ENCODE peak calls at places on chromosomes 5 and 9, in five cellular contexts. One of them, this sample, is unnamed. For H3K27me3 and H3K36me3, the result is how much of the 10 kb centered on the place peaks cover.

GRCh38 chr5:79418276-79418675 is 95.7 kb downstream of the HOMER1 start:
- DNase-seq in heart right ventricle: no peak
- DNase-seq in SK-N-SH: no peak
- DNase-seq in neural progenitor cell: no peak
- DNase-seq in tibial nerve: no peak
- DNase-seq in this sample: no peak

GRCh38 chr9:87674565-87675299 is 51.2 kb upstream of the CTSL start:
- DNase-seq in heart right ventricle: no peak
- DNase-seq in SK-N-SH: no peak
- DNase-seq in neural progenitor cell: no peak
- DNase-seq in tibial nerve: no peak
- DNase-seq in this sample: no peak

GRCh38 chr9:78054180-78054579 is 22.6 kb upstream of the GNAQ start:
- DNase-seq in heart right ventricle: no peak
- DNase-seq in SK-N-SH: no peak
- DNase-seq in tibial nerve: no peak
- DNase-seq in neural progenitor cell: no peak
- DNase-seq in this sample: no peak

GRCh38 chr9:120891255-120891954 is 14.4 kb upstream of the PHF19 start:
- DNase-seq in neural progenitor cell: no peak
- DNase-seq in tibial nerve: no peak
- DNase-seq in heart right ventricle: no peak
- DNase-seq in SK-N-SH: no peak
- DNase-seq in this sample: no peak

GRCh38 chr5:180339583-180340183 is 13.5 kb downstream of the GFPT2 start:
- DNase-seq in neural progenitor cell: no peak
- DNase-seq in tibial nerve: no peak
- DNase-seq in heart right ventricle: no peak
- DNase-seq in SK-N-SH: no peak
- DNase-seq in this sample: no peak

GRCh38 chr5:169161022-169161680 is 139.8 kb downstream of the SLIT3 start:
- DNase-seq in heart right ventricle: peak
- DNase-seq in neural progenitor cell: peak
- DNase-seq in tibial nerve: peak
- DNase-seq in SK-N-SH: peak
- DNase-seq in this sample: peak

GRCh38 chr9:4141201-4141750 is 158.6 kb downstream of the GLIS3 start:
- DNase-seq in SK-N-SH: no peak
- DNase-seq in heart right ventricle: no peak
- DNase-seq in neural progenitor cell: no peak
- DNase-seq in tibial nerve: no peak
- DNase-seq in this sample: no peak

GRCh38 chr9:108673386-108673785 is 182.4 kb downstream of the ACTL7B start:
- DNase-seq in SK-N-SH: no peak
- DNase-seq in neural progenitor cell: no peak
- DNase-seq in tibial nerve: no peak
- DNase-seq in heart right ventricle: no peak
- DNase-seq in this sample: no peak

GRCh38 chr5:90606539-90606938 is 47.9 kb downstream of the ADGRV1 start:
- DNase-seq in SK-N-SH: no peak
- DNase-seq in neural progenitor cell: peak
- DNase-seq in heart right ventricle: no peak
- DNase-seq in tibial nerve: no peak
- DNase-seq in this sample: peak

GRCh38 chr5:111735829-111736228 is 21.2 kb downstream of the NREP start:
- DNase-seq in SK-N-SH: no peak
- DNase-seq in neural progenitor cell: no peak
- DNase-seq in tibial nerve: no peak
- DNase-seq in heart right ventricle: no peak
- DNase-seq in this sample: peak

GRCh38 chr5:108432024-108432423 is 50.1 kb upstream of the FBXL17 start:
- DNase-seq in tibial nerve: no peak
- DNase-seq in SK-N-SH: no peak
- DNase-seq in neural progenitor cell: no peak
- DNase-seq in heart right ventricle: no peak
- DNase-seq in this sample: no peak

GRCh38 chr9:4145482-4145881 is 154.4 kb downstream of the GLIS3 start:
- DNase-seq in tibial nerve: no peak
- DNase-seq in SK-N-SH: no peak
- DNase-seq in neural progenitor cell: peak
- DNase-seq in heart right ventricle: no peak
- DNase-seq in this sample: no peak

GRCh38 chr9:36398745-36399144 is 1.3 kb downstream of the RNF38 start:
- DNase-seq in tibial nerve: no peak
- DNase-seq in heart right ventricle: no peak
- DNase-seq in neural progenitor cell: no peak
- DNase-seq in SK-N-SH: no peak
- DNase-seq in this sample: no peak

GRCh38 chr5:38258319-38259061 is at the start of gene EGFLAM:
- DNase-seq in neural progenitor cell: peak
- DNase-seq in tibial nerve: no peak
- DNase-seq in SK-N-SH: peak
- DNase-seq in heart right ventricle: peak
- DNase-seq in this sample: peak

GRCh38 chr9:2634818-2635217 is 13.2 kb downstream of the VLDLR start:
- DNase-seq in neural progenitor cell: no peak
- DNase-seq in heart right ventricle: no peak
- DNase-seq in SK-N-SH: no peak
- DNase-seq in tibial nerve: no peak
- DNase-seq in this sample: peak

GRCh38 chr5:106121972-106122605 is 1548.6 kb downstream of the EFNA5 start:
- DNase-seq in neural progenitor cell: peak
- DNase-seq in SK-N-SH: peak
- DNase-seq in tibial nerve: no peak
- DNase-seq in heart right ventricle: no peak
- DNase-seq in this sample: peak

GRCh38 chr9:126630458-126631237 is 16.9 kb downstream of the LMX1B start:
- DNase-seq in tibial nerve: no peak
- DNase-seq in heart right ventricle: no peak
- DNase-seq in SK-N-SH: no peak
- DNase-seq in neural progenitor cell: no peak
- DNase-seq in this sample: peak

GRCh38 chr5:154406231-154406630 is 39.6 kb upstream of the SAP30L start:
- DNase-seq in tibial nerve: no peak
- DNase-seq in heart right ventricle: no peak
- DNase-seq in SK-N-SH: no peak
- DNase-seq in neural progenitor cell: no peak
- DNase-seq in this sample: no peak

GRCh38 chr9:117164512-117164911 is 250.3 kb downstream of the ASTN2 start:
- DNase-seq in neural progenitor cell: no peak
- DNase-seq in SK-N-SH: no peak
- DNase-seq in heart right ventricle: no peak
- DNase-seq in tibial nerve: no peak
- DNase-seq in this sample: no peak

GRCh38 chr5:180345781-180346180 is 7.4 kb downstream of the GFPT2 start:
- DNase-seq in neural progenitor cell: no peak
- DNase-seq in tibial nerve: no peak
- DNase-seq in SK-N-SH: no peak
- DNase-seq in heart right ventricle: no peak
- DNase-seq in this sample: no peak

GRCh38 chr5:174837919-174838902 is 113.8 kb downstream of the MSX2 start:
- DNase-seq in heart right ventricle: no peak
- DNase-seq in SK-N-SH: peak
- DNase-seq in neural progenitor cell: peak
- DNase-seq in tibial nerve: peak
- DNase-seq in this sample: peak

GRCh38 chr9:137240321-137240840 is 706 bp upstream of the TUBB4B start:
- DNase-seq in heart right ventricle: peak
- DNase-seq in tibial nerve: peak
- DNase-seq in neural progenitor cell: peak
- DNase-seq in SK-N-SH: peak
- DNase-seq in this sample: no peak

GRCh38 chr9:91948423-91949292 is 1.4 kb downstream of the ROR2 start:
- DNase-seq in neural progenitor cell: peak
- DNase-seq in tibial nerve: no peak
- DNase-seq in heart right ventricle: peak
- DNase-seq in SK-N-SH: peak
- DNase-seq in this sample: peak

GRCh38 chr9:132241840-132242620 is 80.2 kb downstream of the NTNG2 start:
- DNase-seq in SK-N-SH: peak
- DNase-seq in neural progenitor cell: peak
- DNase-seq in tibial nerve: no peak
- DNase-seq in heart right ventricle: peak
- DNase-seq in this sample: peak

GRCh38 chr9:27939186-27939585 is 365.9 kb upstream of the C9orf72 start:
- DNase-seq in SK-N-SH: no peak
- DNase-seq in tibial nerve: no peak
- DNase-seq in neural progenitor cell: no peak
- DNase-seq in heart right ventricle: no peak
- DNase-seq in this sample: no peak

GRCh38 chr9:3963266-3964019 is 336.4 kb downstream of the GLIS3 start:
- DNase-seq in heart right ventricle: no peak
- DNase-seq in tibial nerve: peak
- DNase-seq in neural progenitor cell: no peak
- DNase-seq in SK-N-SH: no peak
- DNase-seq in this sample: no peak

GRCh38 chr5:54825005-54825404 is 160.4 kb downstream of the ESM1 start:
- DNase-seq in heart right ventricle: no peak
- DNase-seq in SK-N-SH: no peak
- DNase-seq in neural progenitor cell: no peak
- DNase-seq in tibial nerve: no peak
- DNase-seq in this sample: no peak

GRCh38 chr5:160545832-160546231 is 124.2 kb downstream of the PTTG1 start:
- DNase-seq in neural progenitor cell: no peak
- DNase-seq in heart right ventricle: no peak
- DNase-seq in tibial nerve: no peak
- DNase-seq in SK-N-SH: no peak
- DNase-seq in this sample: no peak

GRCh38 chr5:14296533-14297331 is 153.6 kb downstream of the TRIO start:
- DNase-seq in heart right ventricle: no peak
- DNase-seq in SK-N-SH: no peak
- DNase-seq in neural progenitor cell: no peak
- DNase-seq in tibial nerve: no peak
- DNase-seq in this sample: no peak

GRCh38 chr9:35826071-35826701 is 2.3 kb downstream of the FAM221B start:
- DNase-seq in heart right ventricle: no peak
- DNase-seq in neural progenitor cell: peak
- DNase-seq in SK-N-SH: peak
- DNase-seq in tibial nerve: peak
- DNase-seq in this sample: peak

GRCh38 chr5:39132792-39133191 is 58.6 kb upstream of the RICTOR start:
- DNase-seq in heart right ventricle: no peak
- DNase-seq in tibial nerve: no peak
- DNase-seq in SK-N-SH: no peak
- DNase-seq in neural progenitor cell: no peak
- DNase-seq in this sample: no peak

GRCh38 chr9:106755727-106756126 is 107.2 kb upstream of the ZNF462 start:
- DNase-seq in tibial nerve: no peak
- DNase-seq in heart right ventricle: no peak
- DNase-seq in neural progenitor cell: no peak
- DNase-seq in SK-N-SH: no peak
- DNase-seq in this sample: no peak

GRCh38 chr9:105620996-105621395 is 41.3 kb upstream of the TAL2 start:
- DNase-seq in neural progenitor cell: no peak
- DNase-seq in heart right ventricle: no peak
- DNase-seq in tibial nerve: no peak
- DNase-seq in SK-N-SH: no peak
- DNase-seq in this sample: no peak

GRCh38 chr5:175753536-175753890 is 95.6 kb downstream of the HRH2 start:
- DNase-seq in neural progenitor cell: no peak
- DNase-seq in heart right ventricle: no peak
- DNase-seq in tibial nerve: no peak
- DNase-seq in SK-N-SH: no peak
- DNase-seq in this sample: no peak

GRCh38 chr5:150497274-150497988 is 10.5 kb upstream of the NDST1 start:
- DNase-seq in tibial nerve: peak
- DNase-seq in heart right ventricle: peak
- DNase-seq in SK-N-SH: peak
- DNase-seq in neural progenitor cell: no peak
- DNase-seq in this sample: no peak

DNA sequence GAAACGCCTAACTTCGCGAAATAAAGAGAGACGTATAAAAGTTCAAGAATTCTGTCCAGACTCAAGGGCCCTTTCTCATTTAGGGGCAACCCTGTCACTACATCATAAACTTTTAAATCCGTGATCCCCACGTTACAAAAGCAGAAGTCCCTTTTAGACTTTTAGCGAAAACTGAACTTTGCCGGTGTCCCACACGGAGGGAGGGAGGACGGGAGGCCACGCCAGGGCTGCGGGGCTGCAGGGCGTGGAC is 517 bp upstream of the F2R start:
- DNase-seq in heart right ventricle: no peak
- DNase-seq in tibial nerve: no peak
- DNase-seq in neural progenitor cell: no peak
- DNase-seq in SK-N-SH: no peak
- DNase-seq in this sample: no peak
- H3K27me3 ChIP-seq in heart right ventricle: under half
- H3K27me3 ChIP-seq in tibial nerve: under half
- H3K27me3 ChIP-seq in neural progenitor cell: under half
- H3K27me3 ChIP-seq in SK-N-SH: under half
- H3K27me3 ChIP-seq in this sample: under half

DNA sequence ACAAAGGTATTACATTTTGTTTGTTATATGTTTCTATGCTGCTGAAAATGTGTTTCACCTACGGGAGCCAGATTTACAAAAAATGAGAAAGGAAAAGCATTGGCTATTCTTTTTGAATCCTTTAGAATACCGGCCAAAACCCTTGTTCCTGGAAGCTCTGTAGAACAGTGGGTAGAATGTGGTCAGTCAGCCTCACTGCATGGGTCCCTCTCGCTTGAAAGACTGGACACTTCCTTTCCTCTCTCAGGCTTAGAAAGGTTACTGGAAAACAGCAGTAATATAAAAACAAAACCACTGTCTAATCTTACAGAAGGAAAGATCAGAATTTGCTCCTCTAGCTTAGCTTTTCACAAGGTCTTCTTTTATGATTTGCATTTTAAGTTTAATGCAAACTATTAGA is 45.1 kb downstream of the OSTF1 start:
- DNase-seq in heart right ventricle: no peak
- DNase-seq in neural progenitor cell: peak
- DNase-seq in SK-N-SH: no peak
- DNase-seq in tibial nerve: no peak
- DNase-seq in this sample: no peak
- H3K36me3 ChIP-seq in heart right ventricle: half or more
- H3K36me3 ChIP-seq in neural progenitor cell: under half
- H3K36me3 ChIP-seq in SK-N-SH: under half
- H3K36me3 ChIP-seq in tibial nerve: half or more
- H3K36me3 ChIP-seq in this sample: under half

GRCh38 chr5:172868436-172868923 is 34.4 kb downstream of the ERGIC1 start:
- DNase-seq in tibial nerve: no peak
- DNase-seq in SK-N-SH: no peak
- DNase-seq in heart right ventricle: no peak
- DNase-seq in neural progenitor cell: no peak
- DNase-seq in this sample: no peak
- H3K4me3 ChIP-seq in tibial nerve: no peak
- H3K4me3 ChIP-seq in SK-N-SH: peak
- H3K4me3 ChIP-seq in heart right ventricle: no peak
- H3K4me3 ChIP-seq in neural progenitor cell: no peak
- H3K4me3 ChIP-seq in this sample: no peak

DNA sequence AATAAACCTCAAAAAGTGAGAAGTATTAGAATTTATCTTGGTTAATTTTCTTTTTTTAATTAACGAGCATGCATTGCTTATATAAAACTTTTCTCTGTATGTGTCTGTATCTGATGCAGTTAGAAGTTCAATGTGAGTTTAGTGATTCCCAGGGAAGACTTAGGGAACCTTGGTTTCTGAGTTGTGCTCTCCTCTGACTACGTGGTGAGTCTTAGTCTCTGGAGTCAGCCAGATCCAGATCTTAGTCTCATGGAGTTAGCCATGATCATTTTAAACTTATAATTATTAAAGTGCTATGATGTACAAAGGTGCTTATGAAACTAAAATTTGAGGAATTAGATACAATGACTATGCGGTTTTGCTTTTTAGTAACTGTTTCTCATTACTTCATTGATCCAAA is 285.3 kb upstream of the DMRT1 start:
- DNase-seq in heart right ventricle: no peak
- DNase-seq in tibial nerve: no peak
- DNase-seq in SK-N-SH: no peak
- DNase-seq in neural progenitor cell: no peak
- DNase-seq in this sample: no peak
- H3K27me3 ChIP-seq in heart right ventricle: under half
- H3K27me3 ChIP-seq in tibial nerve: under half
- H3K27me3 ChIP-seq in SK-N-SH: under half
- H3K27me3 ChIP-seq in neural progenitor cell: under half
- H3K27me3 ChIP-seq in this sample: under half